ENCODE peak calls at places on chromosome 13, in nine cellular contexts. One of them, this sample, is unnamed.
A peak's percentile ranks its signal among the peaks of the same experiment; 100 is the strongest.

GRCh38 chr13:114121496-114122466 is 10.6 kb downstream of the RASA3 start:
- DNase-seq in GM23338: no peak
- DNase-seq in brain microvascular endothelial cell: no peak
- DNase-seq in transverse colon: peak; percentile 9
- DNase-seq in uterus: no peak
- DNase-seq in heart right ventricle: no peak
- DNase-seq in keratinocyte: no peak
- DNase-seq in pancreas: no peak
- DNase-seq in ovary: no peak
- DNase-seq in this sample: no peak

GRCh38 chr13:52665325-52665724 is 12.7 kb downstream of the SUGT1 start:
- DNase-seq in GM23338: peak; percentile 50
- DNase-seq in brain microvascular endothelial cell: no peak
- DNase-seq in transverse colon: no peak
- DNase-seq in uterus: no peak
- DNase-seq in heart right ventricle: no peak
- DNase-seq in keratinocyte: no peak
- DNase-seq in pancreas: no peak
- DNase-seq in ovary: no peak
- DNase-seq in this sample: no peak

GRCh38 chr13:100382787-100383186 is 205.8 kb downstream of the GGACT start:
- DNase-seq in GM23338: no peak
- DNase-seq in brain microvascular endothelial cell: no peak
- DNase-seq in transverse colon: no peak
- DNase-seq in uterus: no peak
- DNase-seq in heart right ventricle: no peak
- DNase-seq in keratinocyte: no peak
- DNase-seq in pancreas: no peak
- DNase-seq in ovary: no peak
- DNase-seq in this sample: no peak

GRCh38 chr13:46535822-46536221 is 17.1 kb upstream of the LRCH1 start:
- DNase-seq in GM23338: no peak
- DNase-seq in brain microvascular endothelial cell: no peak
- DNase-seq in transverse colon: no peak
- DNase-seq in uterus: no peak
- DNase-seq in heart right ventricle: no peak
- DNase-seq in keratinocyte: no peak
- DNase-seq in pancreas: no peak
- DNase-seq in ovary: no peak
- DNase-seq in this sample: no peak

GRCh38 chr13:88246239-88246638 is 575.1 kb downstream of the SLITRK5 start:
- DNase-seq in GM23338: no peak
- DNase-seq in brain microvascular endothelial cell: no peak
- DNase-seq in transverse colon: no peak
- DNase-seq in uterus: no peak
- DNase-seq in heart right ventricle: no peak
- DNase-seq in keratinocyte: no peak
- DNase-seq in pancreas: no peak
- DNase-seq in ovary: no peak
- DNase-seq in this sample: no peak

GRCh38 chr13:20126460-20127262 is 34.2 kb downstream of the GJA3 start:
- DNase-seq in GM23338: no peak
- DNase-seq in brain microvascular endothelial cell: no peak
- DNase-seq in transverse colon: no peak
- DNase-seq in uterus: no peak
- DNase-seq in heart right ventricle: peak; percentile 48
- DNase-seq in keratinocyte: no peak
- DNase-seq in pancreas: no peak
- DNase-seq in ovary: no peak
- DNase-seq in this sample: no peak

GRCh38 chr13:107351305-107351704 is 783.4 kb upstream of the ARGLU1 start:
- DNase-seq in GM23338: peak; percentile 69
- DNase-seq in brain microvascular endothelial cell: peak; percentile 58
- DNase-seq in transverse colon: no peak
- DNase-seq in uterus: no peak
- DNase-seq in heart right ventricle: no peak
- DNase-seq in keratinocyte: no peak
- DNase-seq in pancreas: no peak
- DNase-seq in ovary: no peak
- DNase-seq in this sample: no peak

GRCh38 chr13:90302113-90302512 is 1045.4 kb upstream of the MIR17HG start:
- DNase-seq in GM23338: no peak
- DNase-seq in brain microvascular endothelial cell: peak; percentile 2
- DNase-seq in transverse colon: no peak
- DNase-seq in uterus: no peak
- DNase-seq in heart right ventricle: no peak
- DNase-seq in keratinocyte: no peak
- DNase-seq in pancreas: no peak
- DNase-seq in ovary: no peak
- DNase-seq in this sample: no peak

GRCh38 chr13:101919541-101920306 is 467.2 kb downstream of the ITGBL1 start:
- DNase-seq in GM23338: peak; percentile 77
- DNase-seq in brain microvascular endothelial cell: peak; percentile 40
- DNase-seq in transverse colon: no peak
- DNase-seq in uterus: no peak
- DNase-seq in heart right ventricle: peak; percentile 24
- DNase-seq in keratinocyte: no peak
- DNase-seq in pancreas: no peak
- DNase-seq in ovary: no peak
- DNase-seq in this sample: no peak

GRCh38 chr13:31885994-31886393 is 145.6 kb upstream of the FRY start:
- DNase-seq in GM23338: no peak
- DNase-seq in brain microvascular endothelial cell: no peak
- DNase-seq in transverse colon: no peak
- DNase-seq in uterus: no peak
- DNase-seq in heart right ventricle: peak; percentile 45
- DNase-seq in keratinocyte: no peak
- DNase-seq in pancreas: no peak
- DNase-seq in ovary: no peak
- DNase-seq in this sample: no peak

GRCh38 chr13:32530841-32531253 is 7.7 kb downstream of the N4BP2L2 start:
- DNase-seq in GM23338: peak; percentile 1
- DNase-seq in brain microvascular endothelial cell: peak; percentile 54
- DNase-seq in transverse colon: no peak
- DNase-seq in uterus: no peak
- DNase-seq in heart right ventricle: peak; percentile 53
- DNase-seq in keratinocyte: no peak
- DNase-seq in pancreas: no peak
- DNase-seq in ovary: no peak
- DNase-seq in this sample: no peak

GRCh38 chr13:98693756-98694155 is 58.7 kb downstream of the SLC15A1 start:
- DNase-seq in GM23338: no peak
- DNase-seq in brain microvascular endothelial cell: no peak
- DNase-seq in transverse colon: no peak
- DNase-seq in uterus: no peak
- DNase-seq in heart right ventricle: no peak
- DNase-seq in keratinocyte: no peak
- DNase-seq in pancreas: no peak
- DNase-seq in ovary: no peak
- DNase-seq in this sample: no peak

GRCh38 chr13:50419896-50420295 is 404.7 kb downstream of the KCNRG start:
- DNase-seq in GM23338: no peak
- DNase-seq in brain microvascular endothelial cell: no peak
- DNase-seq in transverse colon: no peak
- DNase-seq in uterus: peak; percentile 31
- DNase-seq in heart right ventricle: peak; percentile 73
- DNase-seq in keratinocyte: no peak
- DNase-seq in pancreas: no peak
- DNase-seq in ovary: peak; percentile 29
- DNase-seq in this sample: no peak

GRCh38 chr13:41533266-41533665 is 75.9 kb downstream of the RGCC start:
- DNase-seq in GM23338: no peak
- DNase-seq in brain microvascular endothelial cell: no peak
- DNase-seq in transverse colon: no peak
- DNase-seq in uterus: no peak
- DNase-seq in heart right ventricle: no peak
- DNase-seq in keratinocyte: no peak
- DNase-seq in pancreas: no peak
- DNase-seq in ovary: no peak
- DNase-seq in this sample: no peak

GRCh38 chr13:35086667-35087066 is 144.6 kb downstream of the NBEA start:
- DNase-seq in GM23338: no peak
- DNase-seq in brain microvascular endothelial cell: no peak
- DNase-seq in transverse colon: no peak
- DNase-seq in uterus: no peak
- DNase-seq in heart right ventricle: no peak
- DNase-seq in keratinocyte: no peak
- DNase-seq in pancreas: no peak
- DNase-seq in ovary: no peak
- DNase-seq in this sample: no peak

GRCh38 chr13:110023729-110024645 is 237.6 kb upstream of the IRS2 start:
- DNase-seq in GM23338: no peak
- DNase-seq in brain microvascular endothelial cell: no peak
- DNase-seq in transverse colon: peak; percentile 10
- DNase-seq in uterus: no peak
- DNase-seq in heart right ventricle: peak; percentile 29
- DNase-seq in keratinocyte: no peak
- DNase-seq in pancreas: no peak
- DNase-seq in ovary: peak; percentile 28
- DNase-seq in this sample: no peak

GRCh38 chr13:23871616-23872220 is 17.5 kb downstream of the MIPEP start:
- DNase-seq in GM23338: peak; percentile 16
- DNase-seq in brain microvascular endothelial cell: no peak
- DNase-seq in transverse colon: no peak
- DNase-seq in uterus: no peak
- DNase-seq in heart right ventricle: no peak
- DNase-seq in keratinocyte: no peak
- DNase-seq in pancreas: no peak
- DNase-seq in ovary: no peak
- DNase-seq in this sample: no peak
- TF ChIP-seq CTCF in GM23338: peak; percentile 65
- TF ChIP-seq CTCF in brain microvascular endothelial cell: peak; percentile 30
- TF ChIP-seq CTCF in transverse colon: peak; percentile 56
- TF ChIP-seq CTCF in uterus: peak; percentile 56
- TF ChIP-seq CTCF in heart right ventricle: peak; percentile 61
- TF ChIP-seq CTCF in keratinocyte: no peak
- TF ChIP-seq CTCF in pancreas: no peak
- TF ChIP-seq CTCF in ovary: no peak
- TF ChIP-seq CTCF in this sample: peak; percentile 82

GRCh38 chr13:111051656-111052232 is 63.4 kb upstream of the ARHGEF7 start:
- DNase-seq in GM23338: no peak
- DNase-seq in brain microvascular endothelial cell: no peak
- DNase-seq in transverse colon: no peak
- DNase-seq in uterus: no peak
- DNase-seq in heart right ventricle: no peak
- DNase-seq in keratinocyte: no peak
- DNase-seq in pancreas: no peak
- DNase-seq in ovary: no peak
- DNase-seq in this sample: no peak

GRCh38 chr13:111050539-111050879 is 64.6 kb upstream of the ARHGEF7 start:
- DNase-seq in GM23338: no peak
- DNase-seq in brain microvascular endothelial cell: no peak
- DNase-seq in transverse colon: no peak
- DNase-seq in uterus: no peak
- DNase-seq in heart right ventricle: no peak
- DNase-seq in keratinocyte: no peak
- DNase-seq in pancreas: no peak
- DNase-seq in ovary: no peak
- DNase-seq in this sample: no peak

GRCh38 chr13:111048387-111048786 is 66.7 kb upstream of the ARHGEF7 start:
- DNase-seq in GM23338: no peak
- DNase-seq in brain microvascular endothelial cell: no peak
- DNase-seq in transverse colon: no peak
- DNase-seq in uterus: no peak
- DNase-seq in heart right ventricle: no peak
- DNase-seq in keratinocyte: no peak
- DNase-seq in pancreas: no peak
- DNase-seq in ovary: no peak
- DNase-seq in this sample: no peak

GRCh38 chr13:111051041-111051440 is 64.1 kb upstream of the ARHGEF7 start:
- DNase-seq in GM23338: no peak
- DNase-seq in brain microvascular endothelial cell: no peak
- DNase-seq in transverse colon: no peak
- DNase-seq in uterus: no peak
- DNase-seq in heart right ventricle: no peak
- DNase-seq in keratinocyte: no peak
- DNase-seq in pancreas: no peak
- DNase-seq in ovary: no peak
- DNase-seq in this sample: no peak

GRCh38 chr13:111049791-111050538 is 65.1 kb upstream of the ARHGEF7 start:
- DNase-seq in GM23338: peak; percentile 66
- DNase-seq in brain microvascular endothelial cell: no peak
- DNase-seq in transverse colon: no peak
- DNase-seq in uterus: no peak
- DNase-seq in heart right ventricle: peak; percentile 58
- DNase-seq in keratinocyte: no peak
- DNase-seq in pancreas: peak; percentile 43
- DNase-seq in ovary: peak; percentile 63
- DNase-seq in this sample: no peak
- TF ChIP-seq CTCF in GM23338: peak; percentile 67
- TF ChIP-seq CTCF in brain microvascular endothelial cell: peak; percentile 69
- TF ChIP-seq CTCF in transverse colon: peak; percentile 49
- TF ChIP-seq CTCF in uterus: peak; percentile 25
- TF ChIP-seq CTCF in heart right ventricle: peak; percentile 56
- TF ChIP-seq CTCF in keratinocyte: peak; percentile 44
- TF ChIP-seq CTCF in pancreas: no peak
- TF ChIP-seq CTCF in ovary: no peak
- TF ChIP-seq CTCF in this sample: peak; percentile 64

DNA sequence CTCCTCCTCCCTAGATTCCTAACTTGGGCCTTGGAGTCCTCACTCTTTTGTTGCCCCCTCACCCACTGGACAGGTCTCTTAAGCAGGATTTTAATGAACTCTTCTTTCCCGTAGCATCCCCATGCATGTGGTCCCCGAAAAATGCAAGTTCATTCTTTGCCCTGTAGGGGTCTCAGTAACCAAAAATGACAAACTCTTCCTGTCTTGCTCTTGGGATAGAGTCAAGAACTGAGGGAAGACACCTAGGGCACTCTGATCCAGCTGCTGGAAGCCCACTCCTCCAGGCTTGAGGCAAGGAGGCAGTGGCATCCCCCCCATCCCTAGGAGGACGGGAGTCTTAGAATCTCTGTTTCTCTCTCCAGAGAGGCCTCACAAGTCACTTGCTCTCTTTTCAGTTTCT is 987.0 kb downstream of the DIAPH3 start:
- DNase-seq in GM23338: peak; percentile 50
- DNase-seq in brain microvascular endothelial cell: no peak
- DNase-seq in transverse colon: no peak
- DNase-seq in uterus: no peak
- DNase-seq in heart right ventricle: no peak
- DNase-seq in keratinocyte: no peak
- DNase-seq in pancreas: no peak
- DNase-seq in ovary: no peak
- DNase-seq in this sample: no peak
- TF ChIP-seq CTCF in GM23338: peak; percentile 56
- TF ChIP-seq CTCF in brain microvascular endothelial cell: peak; percentile 35
- TF ChIP-seq CTCF in transverse colon: no peak
- TF ChIP-seq CTCF in uterus: no peak
- TF ChIP-seq CTCF in heart right ventricle: no peak
- TF ChIP-seq CTCF in keratinocyte: no peak
- TF ChIP-seq CTCF in pancreas: no peak
- TF ChIP-seq CTCF in ovary: no peak
- TF ChIP-seq CTCF in this sample: peak; percentile 50

DNA sequence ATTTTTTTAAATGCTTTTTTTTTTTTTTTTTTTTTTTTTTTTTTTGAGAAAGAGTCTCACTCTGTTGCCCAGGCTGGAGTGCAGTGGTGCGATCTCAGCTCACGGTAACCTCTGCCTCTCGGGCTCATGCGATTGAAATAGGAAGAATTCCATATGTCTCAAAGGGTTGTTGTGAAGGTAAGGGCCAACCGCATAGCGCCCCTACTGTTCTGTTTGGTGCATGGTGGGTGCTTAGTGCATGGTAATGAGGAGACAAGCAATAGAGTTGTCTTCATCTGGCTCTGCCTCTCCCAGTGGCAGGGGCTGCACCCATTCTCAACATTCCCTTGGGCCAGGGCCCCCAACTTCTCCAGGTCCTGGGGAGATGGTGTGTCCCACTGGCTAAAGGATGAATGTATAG is 68.7 kb downstream of the RASL11A start:
- DNase-seq in GM23338: peak; percentile 89
- DNase-seq in brain microvascular endothelial cell: peak; percentile 28
- DNase-seq in transverse colon: peak; percentile 44
- DNase-seq in uterus: no peak
- DNase-seq in heart right ventricle: no peak
- DNase-seq in keratinocyte: no peak
- DNase-seq in pancreas: peak; percentile 33
- DNase-seq in ovary: no peak
- DNase-seq in this sample: no peak
- TF ChIP-seq CTCF in GM23338: peak; percentile 68
- TF ChIP-seq CTCF in brain microvascular endothelial cell: peak; percentile 84
- TF ChIP-seq CTCF in transverse colon: no peak
- TF ChIP-seq CTCF in uterus: peak; percentile 14
- TF ChIP-seq CTCF in heart right ventricle: peak; percentile 36
- TF ChIP-seq CTCF in keratinocyte: peak; percentile 70
- TF ChIP-seq CTCF in pancreas: no peak
- TF ChIP-seq CTCF in ovary: no peak
- TF ChIP-seq CTCF in this sample: peak; percentile 66